ENCODE peak calls at places on chromosomes 13 and 19, in six cellular contexts. G is esophagus squamous epithelium, B is testis, V is suprapubic skin, U is heart right ventricle, C is fibroblast of lung. Q is an unnamed sample.

GRCh38 chr19:2475018-2475701 is 767 bp upstream of the GADD45B start:
- DNase-seq in G (no peak), B (peak), V (peak), U (peak), C (peak), Q (no peak)

GRCh38 chr19:54478677-54479266 is 5.7 kb upstream of the CDC42EP5 start:
- DNase-seq in G (no peak), B (no peak), V (no peak), U (no peak), C (peak), Q (no peak)

GRCh38 chr13:85974604-85975366 is 175.6 kb upstream of the SLITRK6 start:
- DNase-seq in G (no peak), B (no peak), V (no peak), U (no peak), C (no peak), Q (no peak)

GRCh38 chr13:73090116-73090811 is 31.5 kb downstream of the KLF5 start:
- DNase-seq in G (no peak), B (no peak), V (no peak), U (no peak), C (peak), Q (peak)

GRCh38 chr19:1130801-1131717 is 27.3 kb downstream of the GPX4 start:
- DNase-seq in G (no peak), B (no peak), V (no peak), U (no peak), C (no peak), Q (no peak)

GRCh38 chr13:35470671-35471465 is 5.6 kb downstream of the MAB21L1 start:
- DNase-seq in G (no peak), B (no peak), V (peak), U (peak), C (peak), Q (no peak)

GRCh38 chr13:32734511-32734910 is 148.3 kb downstream of the PDS5B start:
- DNase-seq in G (no peak), B (no peak), V (no peak), U (no peak), C (peak), Q (peak)

GRCh38 chr13:102291587-102292218 is 110.1 kb downstream of the FGF14 start:
- DNase-seq in G (no peak), B (no peak), V (no peak), U (no peak), C (peak), Q (no peak)

GRCh38 chr13:53238241-53238640 is 209.6 kb downstream of the OLFM4 start:
- DNase-seq in G (no peak), B (no peak), V (no peak), U (no peak), C (no peak), Q (no peak)

GRCh38 chr13:40667622-40667978 is 1.2 kb upstream of the FOXO1 start:
- DNase-seq in G (no peak), B (no peak), V (peak), U (peak), C (no peak), Q (no peak)

GRCh38 chr13:44760434-44760833 is 184.3 kb upstream of the TSC22D1 start:
- DNase-seq in G (no peak), B (no peak), V (no peak), U (no peak), C (no peak), Q (peak)

GRCh38 chr13:74710006-74710405 is 575.8 kb upstream of the KLF12 start:
- DNase-seq in G (no peak), B (no peak), V (no peak), U (no peak), C (peak), Q (no peak)

GRCh38 chr13:90868321-90868920 is 479.1 kb upstream of the MIR17HG start:
- DNase-seq in G (no peak), B (peak), V (no peak), U (no peak), C (peak), Q (no peak)

GRCh38 chr19:53977991-53978731 is 13.3 kb upstream of the CACNG6 start:
- DNase-seq in G (no peak), B (peak), V (no peak), U (peak), C (peak), Q (no peak)

GRCh38 chr19:28981994-28982393 is 231.0 kb downstream of the UQCRFS1 start:
- DNase-seq in G (no peak), B (no peak), V (no peak), U (no peak), C (no peak), Q (no peak)

GRCh38 chr19:7137120-7137519 is 67.6 kb downstream of the ZNF557 start:
- DNase-seq in G (no peak), B (peak), V (no peak), U (no peak), C (no peak), Q (no peak)

GRCh38 chr19:7139095-7139494 is 69.6 kb downstream of the ZNF557 start:
- DNase-seq in G (no peak), B (no peak), V (no peak), U (no peak), C (no peak), Q (no peak)

GRCh38 chr19:7138402-7138801 is 68.9 kb downstream of the ZNF557 start:
- DNase-seq in G (no peak), B (no peak), V (peak), U (no peak), C (no peak), Q (no peak)

GRCh38 chr19:7142771-7143170 is 73.3 kb downstream of the ZNF557 start:
- DNase-seq in G (no peak), B (no peak), V (no peak), U (no peak), C (no peak), Q (no peak)

DNA sequence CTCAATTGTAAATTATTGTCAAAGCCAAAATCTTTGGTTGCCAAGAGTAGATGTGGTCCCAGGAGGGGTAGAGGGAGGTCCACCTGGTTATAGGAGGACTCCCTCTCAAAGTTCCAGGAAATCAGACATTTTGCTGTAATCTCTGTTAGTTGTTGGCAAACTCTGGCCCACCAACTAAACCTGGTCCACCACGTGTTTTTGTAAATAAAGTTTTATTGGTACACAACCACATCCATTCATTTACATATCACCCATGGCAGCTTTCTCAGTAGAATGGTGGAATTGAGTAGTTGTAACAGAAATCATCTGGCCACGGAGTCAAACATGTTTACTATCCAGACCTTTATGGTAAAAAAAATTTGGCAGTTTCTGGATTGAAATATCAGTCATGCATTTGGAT is 70.6 kb downstream of the ZNF557 start:
- DNase-seq in G (no peak), B (no peak), V (no peak), U (no peak), C (no peak), Q (no peak)
- H3K27ac ChIP-seq in G (no peak), B (no peak), V (no peak), U (no peak), C (no peak), Q (no peak)

DNA sequence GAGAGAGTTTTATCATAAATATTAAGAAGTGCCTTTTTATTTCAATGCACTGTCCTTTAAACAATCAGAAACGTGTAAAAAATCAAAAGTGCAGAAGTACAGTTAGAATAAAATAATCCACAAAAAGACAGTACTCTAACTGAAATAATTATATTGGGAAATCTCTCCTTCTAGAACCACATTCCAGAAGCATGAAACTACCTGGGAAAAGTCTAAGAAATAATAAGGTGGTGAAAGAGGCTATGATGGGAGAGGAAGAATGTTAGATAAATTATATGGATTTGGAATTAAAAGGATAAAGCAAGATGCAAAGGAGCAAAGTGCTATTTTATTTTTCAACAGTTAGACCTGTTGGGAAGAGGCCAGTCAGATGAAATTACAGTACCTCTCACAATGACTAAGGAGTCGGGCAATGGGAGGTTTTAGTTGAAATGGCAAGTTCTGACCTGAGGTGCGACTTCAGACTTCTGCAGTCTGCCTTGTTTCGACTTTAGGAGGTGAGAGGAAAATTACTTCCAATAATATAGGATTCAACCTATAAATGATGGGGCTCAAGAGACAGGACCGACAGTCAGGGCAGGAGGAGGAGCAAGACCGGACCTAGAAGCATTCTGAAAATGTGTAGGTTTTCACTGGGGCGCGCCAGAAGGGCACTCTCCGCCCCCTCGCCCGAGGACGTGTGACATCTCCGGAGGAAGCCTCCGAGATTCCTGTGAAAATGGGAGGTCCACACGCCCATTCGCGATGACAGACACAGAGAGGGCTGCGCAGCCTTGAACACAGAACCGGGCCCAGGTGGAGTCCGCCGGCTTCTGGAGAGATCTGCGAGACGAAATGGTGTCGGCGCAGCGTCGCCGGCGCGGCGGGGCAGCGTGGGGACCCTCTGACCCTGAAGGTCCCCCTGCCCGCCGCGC is 712 bp downstream of the SPRYD7 start:
- DNase-seq in G (peak), B (peak), V (no peak), U (peak), C (peak), Q (peak)
- H3K27ac ChIP-seq in G (peak), B (peak), V (peak), U (peak), C (peak), Q (peak)

DNA sequence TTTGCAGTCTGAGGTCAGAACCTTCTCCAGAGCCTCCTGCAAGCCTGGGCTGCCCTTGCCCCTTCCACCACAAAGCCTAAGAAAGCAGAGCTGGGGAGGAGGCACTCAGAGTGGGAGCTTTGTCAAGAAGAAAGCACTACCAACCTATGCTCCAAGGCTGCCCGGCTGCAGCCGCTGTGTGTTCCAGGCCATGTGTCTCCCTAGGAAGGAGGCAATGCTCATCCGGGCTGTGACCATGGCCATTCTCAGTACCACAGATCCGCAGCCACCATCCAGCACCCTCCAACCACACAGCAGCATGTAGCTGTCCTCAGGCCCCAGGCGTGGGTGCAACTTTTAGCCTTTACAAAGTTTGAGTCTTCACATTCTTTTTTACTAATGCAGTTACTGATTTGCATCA is 22.0 kb downstream of the CARS2 start:
- DNase-seq in G (no peak), B (no peak), V (no peak), U (no peak), C (no peak), Q (no peak)
- H3K27ac ChIP-seq in G (no peak), B (no peak), V (no peak), U (no peak), C (no peak), Q (no peak)

DNA sequence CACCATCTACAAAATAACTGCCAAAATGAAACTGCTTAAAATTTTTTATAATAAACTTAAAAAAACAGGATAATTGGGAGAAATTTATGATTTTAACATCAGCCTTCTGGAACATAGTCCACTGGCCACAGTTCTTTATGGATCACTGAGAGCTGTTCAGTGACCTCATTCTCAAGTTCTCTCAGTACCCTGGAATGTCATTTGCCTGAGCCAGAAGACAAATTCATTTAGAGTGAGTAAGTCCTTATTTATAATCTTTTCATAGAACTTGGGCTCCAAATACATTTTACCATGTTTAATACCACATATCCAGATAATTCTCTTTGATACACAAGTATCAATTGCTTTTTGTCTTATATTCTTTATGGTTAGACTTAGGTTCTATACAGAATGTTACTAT is 87.6 kb downstream of the CAB39L start:
- DNase-seq in G (no peak), B (no peak), V (no peak), U (no peak), C (peak), Q (no peak)
- H3K27ac ChIP-seq in G (peak), B (peak), V (peak), U (peak), C (peak), Q (no peak)

DNA sequence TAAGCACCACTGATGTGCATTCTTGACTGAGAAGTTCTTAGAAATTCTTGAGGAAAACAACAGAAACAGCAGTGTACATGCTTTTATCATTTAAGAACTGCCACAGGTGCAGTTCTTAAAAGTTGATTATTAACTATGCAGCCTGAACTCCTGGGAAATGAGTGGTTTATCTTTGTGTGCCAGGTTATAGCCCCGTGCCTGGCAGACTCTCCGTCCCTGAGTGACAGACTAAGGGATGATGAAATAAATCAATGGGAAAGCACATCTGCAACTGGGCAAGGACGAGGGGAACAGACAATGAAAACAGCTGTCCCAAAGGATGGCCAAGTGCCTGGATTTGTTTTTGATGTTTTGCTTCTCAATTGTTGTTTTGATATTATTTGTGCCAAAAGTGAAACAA is 84.4 kb upstream of the SPATA13 start:
- DNase-seq in G (no peak), B (no peak), V (no peak), U (no peak), C (no peak), Q (no peak)
- H3K27ac ChIP-seq in G (no peak), B (no peak), V (no peak), U (peak), C (no peak), Q (no peak)

Q was measured in epithelial cell of prostate.